ENCODE peak calls at places on chromosome 12, in four cellular contexts. K, L, E and N are unnamed samples.

GRCh38 chr12:81167694-81168093 is 89.8 kb downstream of the ACSS3 start:
- DNase-seq in E (peak; percentile 19), L (peak; percentile 61), K (peak; percentile 14), N (no peak)

GRCh38 chr12:96361074-96361473 is 39.2 kb downstream of the CDK17 start:
- DNase-seq in E (no peak), K (no peak), L (no peak), N (no peak)

GRCh38 chr12:5000658-5001390 is 42.9 kb upstream of the KCNA5 start:
- DNase-seq in E (no peak), L (no peak), K (no peak), N (peak; percentile 10)

GRCh38 chr12:116416161-116416560 is 138.7 kb upstream of the MED13L start:
- DNase-seq in K (no peak), L (no peak), E (no peak), N (no peak)

GRCh38 chr12:79818856-79819255 is 116.0 kb downstream of the PPP1R12A start:
- DNase-seq in L (peak; percentile 55), K (no peak), E (no peak), N (no peak)

GRCh38 chr12:89024580-89024979 is 327.7 kb downstream of the DUSP6 start:
- DNase-seq in E (no peak), K (no peak), L (no peak), N (no peak)

GRCh38 chr12:27969901-27970390 is 2.6 kb downstream of the PTHLH start:
- DNase-seq in E (peak; percentile 53), K (peak; percentile 100), L (peak; percentile 80), N (no peak)

GRCh38 chr12:8593246-8593645 is 19.4 kb downstream of the AICDA start:
- DNase-seq in K (no peak), L (no peak), E (no peak), N (no peak)

GRCh38 chr12:121769831-121770301 is 23.6 kb downstream of the RHOF start:
- DNase-seq in E (no peak), L (no peak), K (no peak), N (no peak)

GRCh38 chr12:90028620-90029051 is 320.0 kb upstream of the ATP2B1 start:
- DNase-seq in K (peak; percentile 65), L (peak; percentile 22), E (peak; percentile 33), N (no peak)

GRCh38 chr12:91608562-91608961 is 425.9 kb upstream of the DCN start:
- DNase-seq in K (no peak), L (no peak), E (no peak), N (no peak)

GRCh38 chr12:54017027-54017788 is 8.4 kb downstream of the HOXC8 start:
- DNase-seq in L (no peak), K (peak; percentile 22), E (no peak), N (peak; percentile 94)
- H2AFZ ChIP-seq in L (peak overlapping the region; percentile 29), K (peak overlapping the region; percentile 87), E (peak overlapping the region; percentile 81), N (peak overlapping the region; percentile 57)

DNA sequence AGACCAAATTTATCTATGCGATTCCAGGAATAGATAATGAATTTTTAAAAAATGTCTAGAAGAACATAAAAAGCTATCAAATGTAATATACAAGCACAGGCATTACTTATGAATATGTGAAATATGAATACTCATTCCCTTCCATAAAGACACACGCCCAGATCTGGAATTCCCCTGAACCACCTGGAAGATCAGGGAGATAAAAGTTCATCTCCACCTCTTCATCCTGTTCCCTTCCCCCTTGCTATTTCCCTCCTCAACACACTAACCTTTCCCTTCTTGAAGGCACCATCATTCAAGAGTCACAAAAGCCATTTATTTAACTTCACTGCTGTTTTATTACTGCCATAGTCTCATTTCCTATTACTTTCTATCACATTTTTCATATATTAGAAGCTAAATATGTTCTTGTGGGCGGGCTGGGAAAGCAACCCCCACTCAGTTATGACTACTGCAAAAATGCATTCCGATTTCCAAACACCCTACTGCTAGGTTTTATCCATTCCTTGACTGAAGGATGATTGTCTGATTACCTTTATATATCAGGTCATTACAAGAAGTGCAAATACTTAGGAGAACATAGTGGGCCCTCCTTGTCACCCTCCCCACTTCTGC is 16.1 kb downstream of the FGD6 start:
- DNase-seq in L (peak; percentile 71), E (peak; percentile 64), K (peak; percentile 87), N (no peak)
- H3K4me1 ChIP-seq in L (peaks cover 22% of the 10 kb centered on the region), E (peaks cover 24% of the 10 kb centered on the region), K (peaks cover 65% of the 10 kb centered on the region), N (peaks cover 58% of the 10 kb centered on the region)

GRCh38 chr12:119456824-119457223 is 122.3 kb downstream of the CCDC60 start:
- DNase-seq in L (no peak), K (no peak), E (no peak), N (no peak)
- H3K27ac ChIP-seq in L (no peak overlapping the region), K (no peak overlapping the region), E (no peak overlapping the region), N (no peak overlapping the region)

GRCh38 chr12:112788205-112788604 is 3.3 kb upstream of the RPH3A start:
- DNase-seq in K (no peak), L (no peak), E (no peak), N (no peak)

GRCh38 chr12:112778400-112778799 is 13.1 kb upstream of the RPH3A start:
- DNase-seq in E (no peak), K (no peak), L (no peak), N (no peak)

GRCh38 chr12:112781767-112782166 is 9.8 kb upstream of the RPH3A start:
- DNase-seq in K (no peak), L (no peak), E (no peak), N (peak; percentile 50)

GRCh38 chr12:112782250-112782649 is 9.3 kb upstream of the RPH3A start:
- DNase-seq in L (no peak), E (no peak), K (no peak), N (no peak)

GRCh38 chr12:112782921-112783320 is 8.6 kb upstream of the RPH3A start:
- DNase-seq in E (no peak), L (no peak), K (no peak), N (no peak)
- H2AFZ ChIP-seq in E (no peak overlapping the region), L (no peak overlapping the region), K (no peak overlapping the region), N (no peak overlapping the region)

DNA sequence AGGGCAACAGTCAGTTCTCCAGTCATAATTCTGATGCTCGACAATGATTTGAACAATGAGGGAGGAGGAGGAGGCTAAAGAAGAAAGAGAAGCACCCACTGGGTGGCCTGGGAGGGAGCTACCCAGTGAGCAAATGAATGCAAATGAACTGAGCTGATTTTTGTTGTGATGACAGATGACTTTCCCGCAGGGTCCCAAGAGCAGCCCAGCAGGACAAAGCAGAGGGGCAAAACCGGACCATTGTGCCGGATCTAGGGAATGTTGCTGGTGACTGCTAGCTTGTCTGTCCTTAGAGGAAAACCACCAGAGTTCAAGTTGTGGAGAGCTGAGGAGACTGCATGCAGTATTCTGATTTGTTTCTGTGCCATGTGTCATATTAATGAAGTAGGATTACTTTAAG is 162.8 kb downstream of the MON2 start:
- DNase-seq in K (no peak), L (no peak), E (no peak), N (no peak)
- H3K4me1 ChIP-seq in K (no peaks in the 10 kb centered on the region), L (peaks cover 3% of the 10 kb centered on the region), E (no peaks in the 10 kb centered on the region), N (peaks cover 39% of the 10 kb centered on the region)

DNA sequence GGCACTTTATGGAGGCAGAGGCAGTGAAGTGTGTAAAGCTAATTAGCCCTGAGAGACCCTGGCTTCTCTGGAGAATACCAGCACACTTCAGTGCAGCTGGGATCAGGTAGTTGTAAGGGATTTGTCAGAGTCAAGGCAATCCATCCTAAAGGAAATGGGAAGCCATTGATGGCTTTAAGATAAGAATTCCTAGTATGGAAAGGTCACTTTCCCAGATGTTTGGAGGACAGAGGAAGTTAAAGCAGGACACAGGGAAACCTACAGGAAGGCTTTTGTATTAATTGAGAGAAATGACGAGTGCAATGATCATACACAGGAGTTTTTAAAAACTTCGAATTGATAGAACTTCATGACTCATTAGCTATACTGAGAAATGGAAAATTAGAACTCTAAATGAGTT is 254.4 kb downstream of the SLC16A7 start:
- DNase-seq in L (no peak), K (no peak), E (no peak), N (no peak)
- H3K27ac ChIP-seq in L (no peak overlapping the region), K (no peak overlapping the region), E (no peak overlapping the region), N (no peak overlapping the region)

GRCh38 chr12:47947273-47947672 is 16.1 kb upstream of the TMEM106C start:
- DNase-seq in K (no peak), E (no peak), L (no peak), N (no peak)
- H2AFZ ChIP-seq in K (no peak overlapping the region), E (peak overlapping the region; percentile 71), L (no peak overlapping the region), N (peak overlapping the region; percentile 27)